ENCODE peak calls at places on chromosomes 16 and 17, in six cellular contexts. R, L, E, T, O and U are unnamed samples.

GRCh38 chr16:57517397-57518367 is 18.7 kb downstream of the CCDC102A start:
- DNase-seq in T (no peak), E (no peak), R (no peak), L (no peak), O (no peak), U (no peak)

GRCh38 chr17:21217346-21217745 is 3.4 kb upstream of the TMEM11 start:
- DNase-seq in T (no peak), R (no peak), E (no peak), L (no peak), O (no peak), U (no peak)

GRCh38 chr16:8796469-8797363 is 723 bp downstream of the TMEM186 start:
- DNase-seq in O (no peak), L (no peak), R (no peak), E (no peak), T (no peak), U (no peak)

GRCh38 chr16:66322174-66322573 is 44.3 kb upstream of the CDH5 start:
- DNase-seq in T (no peak), R (no peak), O (no peak), L (no peak), E (no peak), U (no peak)

GRCh38 chr17:2957631-2958286 is 105.6 kb downstream of the OR1D5 start:
- DNase-seq in E (peak; percentile 21), R (no peak), T (no peak), L (no peak), O (no peak), U (no peak)

GRCh38 chr17:62668091-62668804 is 40.8 kb downstream of the MRC2 start:
- DNase-seq in O (no peak), L (no peak), T (no peak), E (no peak), R (no peak), U (peak; percentile 27)

GRCh38 chr16:87931504-87931903 is 4.8 kb downstream of the CA5A start:
- DNase-seq in T (no peak), O (no peak), L (no peak), E (no peak), R (no peak), U (no peak)

GRCh38 chr17:31789707-31790505 is 69.1 kb downstream of the COPRS start:
- DNase-seq in R (no peak), T (no peak), E (no peak), O (no peak), L (no peak), U (no peak)

GRCh38 chr16:81457326-81458133 is 12.9 kb downstream of the CMIP start:
- DNase-seq in E (peak; percentile 58), L (no peak), O (peak; percentile 33), R (no peak), T (no peak), U (no peak)

GRCh38 chr17:58312021-58312630 is 16.5 kb downstream of the TSPOAP1 start:
- DNase-seq in R (no peak), O (no peak), T (no peak), L (no peak), E (no peak), U (no peak)

GRCh38 chr17:32929288-32929574 is 1.3 kb downstream of the TMEM98 start:
- DNase-seq in L (no peak), R (no peak), O (no peak), E (no peak), T (no peak), U (no peak)

GRCh38 chr16:11613381-11614303 is 26.9 kb upstream of the LITAF start:
- DNase-seq in E (no peak), O (no peak), R (peak; percentile 33), L (peak; percentile 93), T (no peak), U (peak; percentile 89)

GRCh38 chr16:54928421-54929089 is 2.1 kb upstream of the IRX5 start:
- DNase-seq in R (peak; percentile 80), T (no peak), L (peak; percentile 88), O (no peak), E (no peak), U (peak; percentile 80)

GRCh38 chr17:73123606-73124320 is 31.3 kb upstream of the SLC39A11 start:
- DNase-seq in R (no peak), O (no peak), L (no peak), T (no peak), E (no peak), U (no peak)

GRCh38 chr16:63652091-63652490 is 1469.8 kb downstream of the CDH11 start:
- DNase-seq in T (peak; percentile 66), L (no peak), E (no peak), R (no peak), O (no peak), U (no peak)

GRCh38 chr16:23678430-23679273 is at the start of gene PLK1:
- DNase-seq in E (peak; percentile 91), T (peak; percentile 47), L (peak; percentile 89), R (peak; percentile 74), O (peak; percentile 25), U (peak; percentile 91)

GRCh38 chr17:17051791-17052461 is 9.7 kb downstream of the MPRIP start:
- DNase-seq in E (no peak), L (peak; percentile 74), R (no peak), T (no peak), O (no peak), U (no peak)

GRCh38 chr16:49129935-49130334 is 151.7 kb downstream of the CBLN1 start:
- DNase-seq in O (no peak), L (no peak), R (no peak), T (no peak), E (no peak), U (no peak)

GRCh38 chr16:670485-671352 is 2.8 kb downstream of the RHOT2 start:
- DNase-seq in O (no peak), T (no peak), R (no peak), L (no peak), E (no peak), U (no peak)

GRCh38 chr17:63275318-63275967 is 170.7 kb downstream of the CYB561 start:
- DNase-seq in L (no peak), O (peak; percentile 94), R (no peak), E (peak; percentile 99), T (no peak), U (no peak)

GRCh38 chr16:22008215-22009142 is 568 bp downstream of the MOSMO start:
- DNase-seq in R (peak; percentile 40), O (no peak), E (no peak), L (no peak), T (no peak), U (no peak)

GRCh38 chr17:39791296-39791992 is 53.7 kb downstream of the GRB7 start:
- DNase-seq in R (no peak), T (no peak), O (no peak), L (no peak), E (no peak), U (no peak)

GRCh38 chr16:47037396-47037745 is 63.9 kb upstream of the DNAJA2 start:
- DNase-seq in T (no peak), L (peak; percentile 9), R (peak; percentile 53), E (no peak), O (no peak), U (peak; percentile 83)

GRCh38 chr16:65667013-65667578 is 545.2 kb upstream of the CDH11 start:
- DNase-seq in R (no peak), L (no peak), E (no peak), O (no peak), T (no peak), U (no peak)

GRCh38 chr17:61333151-61333550 is 66.5 kb upstream of the TBX2 start:
- DNase-seq in E (no peak), O (no peak), L (no peak), R (no peak), T (no peak), U (no peak)

GRCh38 chr16:50071075-50071671 is 5.4 kb downstream of the HEATR3 start:
- DNase-seq in R (no peak), T (no peak), L (no peak), O (no peak), E (no peak), U (no peak)

GRCh38 chr16:89623511-89624232 is 10.2 kb downstream of the DPEP1 start:
- DNase-seq in T (no peak), R (no peak), O (no peak), L (no peak), E (no peak), U (no peak)

GRCh38 chr17:21019976-21020575 is 22.7 kb downstream of the USP22 start:
- DNase-seq in L (no peak), T (no peak), E (no peak), O (no peak), R (no peak), U (peak; percentile 82)

GRCh38 chr16:26983426-26983825 is 83.3 kb upstream of the C16orf82 start:
- DNase-seq in T (no peak), R (no peak), O (no peak), L (no peak), E (peak; percentile 75), U (no peak)

GRCh38 chr17:34692932-34693331 is 113.5 kb downstream of the TMEM132E start:
- DNase-seq in R (no peak), T (no peak), E (no peak), L (no peak), O (no peak), U (no peak)

GRCh38 chr17:63540581-63540980 is 9.7 kb upstream of the DCAF7 start:
- DNase-seq in T (no peak), O (no peak), L (no peak), E (no peak), R (no peak), U (no peak)

GRCh38 chr17:50397919-50398285 is 579 bp upstream of the LRRC59 start:
- DNase-seq in E (no peak), R (no peak), T (no peak), L (no peak), O (no peak), U (no peak)

GRCh38 chr16:64459821-64460220 is 662.0 kb downstream of the CDH11 start:
- DNase-seq in R (no peak), O (peak; percentile 87), E (no peak), L (no peak), T (no peak), U (no peak)

GRCh38 chr17:307741-308507 is 44.7 kb downstream of the RPH3AL start:
- DNase-seq in O (no peak), E (no peak), R (no peak), L (no peak), T (no peak), U (peak; percentile 64)

GRCh38 chr17:18859256-18859655 is 1.3 kb downstream of the PRPSAP2 start:
- DNase-seq in E (peak; percentile 32), L (no peak), R (no peak), O (no peak), T (no peak), U (no peak)

GRCh38 chr17:40827746-40828453 is 5.5 kb upstream of the KRT10 start:
- DNase-seq in L (no peak), O (peak; percentile 61), E (no peak), T (no peak), R (no peak), U (no peak)

GRCh38 chr17:7133424-7133823 is 18.8 kb upstream of the ASGR2 start:
- DNase-seq in T (no peak), O (no peak), L (peak; percentile 35), E (no peak), R (peak; percentile 38), U (peak; percentile 76)

GRCh38 chr16:74608944-74609343 is 2.0 kb upstream of the GLG1 start:
- DNase-seq in T (no peak), R (no peak), L (peak; percentile 50), O (no peak), E (no peak), U (no peak)

GRCh38 chr16:85650864-85651811 is 37.6 kb downstream of the GINS2 start:
- DNase-seq in R (peak; percentile 62), O (no peak), E (no peak), L (no peak), T (no peak), U (no peak)